ENCODE peak calls at places on chromosomes 12 and 14, in seven cellular contexts. One of them, this sample, is unnamed.

GRCh38 chr14:104595116-104595675 is 9.4 kb downstream of the TMEM179 start:
- DNase-seq in neural progenitor cell: no peak
- DNase-seq in prostate gland: no peak
- DNase-seq in bronchial epithelial cell: no peak
- DNase-seq in Calu3: no peak
- DNase-seq in epithelial cell of esophagus: no peak
- DNase-seq in OCI-LY7: no peak
- DNase-seq in this sample: no peak

GRCh38 chr14:78673845-78674244 is 503.7 kb downstream of the NRXN3 start:
- DNase-seq in neural progenitor cell: peak
- DNase-seq in prostate gland: no peak
- DNase-seq in bronchial epithelial cell: no peak
- DNase-seq in Calu3: no peak
- DNase-seq in epithelial cell of esophagus: no peak
- DNase-seq in OCI-LY7: no peak
- DNase-seq in this sample: no peak

GRCh38 chr14:75615200-75615599 is 36.8 kb downstream of the FLVCR2 start:
- DNase-seq in neural progenitor cell: no peak
- DNase-seq in prostate gland: no peak
- DNase-seq in bronchial epithelial cell: no peak
- DNase-seq in Calu3: no peak
- DNase-seq in epithelial cell of esophagus: no peak
- DNase-seq in OCI-LY7: peak
- DNase-seq in this sample: no peak

GRCh38 chr14:79179985-79180384 is 1009.8 kb downstream of the NRXN3 start:
- DNase-seq in neural progenitor cell: no peak
- DNase-seq in prostate gland: no peak
- DNase-seq in bronchial epithelial cell: no peak
- DNase-seq in Calu3: no peak
- DNase-seq in epithelial cell of esophagus: no peak
- DNase-seq in OCI-LY7: no peak
- DNase-seq in this sample: no peak

GRCh38 chr14:100669011-100669412 is 57.7 kb upstream of the DLK1 start:
- DNase-seq in neural progenitor cell: no peak
- DNase-seq in prostate gland: no peak
- DNase-seq in bronchial epithelial cell: no peak
- DNase-seq in Calu3: no peak
- DNase-seq in epithelial cell of esophagus: no peak
- DNase-seq in OCI-LY7: no peak
- DNase-seq in this sample: no peak

GRCh38 chr12:65967696-65968095 is 143.4 kb downstream of the HMGA2 start:
- DNase-seq in neural progenitor cell: no peak
- DNase-seq in prostate gland: no peak
- DNase-seq in bronchial epithelial cell: no peak
- DNase-seq in Calu3: no peak
- DNase-seq in epithelial cell of esophagus: no peak
- DNase-seq in OCI-LY7: no peak
- DNase-seq in this sample: no peak

GRCh38 chr12:53489242-53489915 is 9.9 kb downstream of the MAP3K12 start:
- DNase-seq in neural progenitor cell: no peak
- DNase-seq in prostate gland: no peak
- DNase-seq in bronchial epithelial cell: no peak
- DNase-seq in Calu3: no peak
- DNase-seq in epithelial cell of esophagus: no peak
- DNase-seq in OCI-LY7: no peak
- DNase-seq in this sample: no peak

GRCh38 chr12:5548152-5548933 is 116.4 kb downstream of the NTF3 start:
- DNase-seq in neural progenitor cell: no peak
- DNase-seq in prostate gland: no peak
- DNase-seq in bronchial epithelial cell: no peak
- DNase-seq in Calu3: no peak
- DNase-seq in epithelial cell of esophagus: no peak
- DNase-seq in OCI-LY7: no peak
- DNase-seq in this sample: no peak

GRCh38 chr12:93203361-93203760 is 174.4 kb upstream of the NUDT4 start:
- DNase-seq in neural progenitor cell: no peak
- DNase-seq in prostate gland: no peak
- DNase-seq in bronchial epithelial cell: no peak
- DNase-seq in Calu3: no peak
- DNase-seq in epithelial cell of esophagus: no peak
- DNase-seq in OCI-LY7: no peak
- DNase-seq in this sample: no peak

GRCh38 chr12:124898200-124898950 is 16.1 kb downstream of the UBC start:
- DNase-seq in neural progenitor cell: peak
- DNase-seq in prostate gland: peak
- DNase-seq in bronchial epithelial cell: peak
- DNase-seq in Calu3: peak
- DNase-seq in epithelial cell of esophagus: peak
- DNase-seq in OCI-LY7: peak
- DNase-seq in this sample: no peak

GRCh38 chr12:112973016-112973711 is 5.2 kb upstream of the OAS2 start:
- DNase-seq in neural progenitor cell: no peak
- DNase-seq in prostate gland: no peak
- DNase-seq in bronchial epithelial cell: no peak
- DNase-seq in Calu3: no peak
- DNase-seq in epithelial cell of esophagus: no peak
- DNase-seq in OCI-LY7: no peak
- DNase-seq in this sample: no peak

GRCh38 chr14:95516554-95517209 is at the start of gene SYNE3:
- DNase-seq in neural progenitor cell: peak
- DNase-seq in prostate gland: no peak
- DNase-seq in bronchial epithelial cell: no peak
- DNase-seq in Calu3: peak
- DNase-seq in epithelial cell of esophagus: peak
- DNase-seq in OCI-LY7: no peak
- DNase-seq in this sample: no peak

GRCh38 chr12:11863478-11863906 is 207.2 kb upstream of the BCL2L14 start:
- DNase-seq in neural progenitor cell: no peak
- DNase-seq in prostate gland: no peak
- DNase-seq in bronchial epithelial cell: no peak
- DNase-seq in Calu3: no peak
- DNase-seq in epithelial cell of esophagus: no peak
- DNase-seq in OCI-LY7: no peak
- DNase-seq in this sample: no peak

GRCh38 chr12:15846887-15847286 is 35.3 kb upstream of the STRAP start:
- DNase-seq in neural progenitor cell: no peak
- DNase-seq in prostate gland: no peak
- DNase-seq in bronchial epithelial cell: no peak
- DNase-seq in Calu3: no peak
- DNase-seq in epithelial cell of esophagus: no peak
- DNase-seq in OCI-LY7: no peak
- DNase-seq in this sample: no peak

GRCh38 chr14:31543969-31544799 is 17.0 kb upstream of the NUBPL start:
- DNase-seq in neural progenitor cell: peak
- DNase-seq in prostate gland: no peak
- DNase-seq in bronchial epithelial cell: no peak
- DNase-seq in Calu3: no peak
- DNase-seq in epithelial cell of esophagus: no peak
- DNase-seq in OCI-LY7: peak
- DNase-seq in this sample: no peak

GRCh38 chr12:56873382-56873781 is 60.8 kb downstream of the SDR9C7 start:
- DNase-seq in neural progenitor cell: no peak
- DNase-seq in prostate gland: peak
- DNase-seq in bronchial epithelial cell: no peak
- DNase-seq in Calu3: no peak
- DNase-seq in epithelial cell of esophagus: no peak
- DNase-seq in OCI-LY7: no peak
- DNase-seq in this sample: no peak

GRCh38 chr14:94395900-94396574 is 7.6 kb upstream of the SERPINA1 start:
- DNase-seq in neural progenitor cell: no peak
- DNase-seq in prostate gland: peak
- DNase-seq in bronchial epithelial cell: no peak
- DNase-seq in Calu3: peak
- DNase-seq in epithelial cell of esophagus: no peak
- DNase-seq in OCI-LY7: no peak
- DNase-seq in this sample: no peak

GRCh38 chr12:50458606-50459005 is 46.2 kb upstream of the DIP2B start:
- DNase-seq in neural progenitor cell: no peak
- DNase-seq in prostate gland: no peak
- DNase-seq in bronchial epithelial cell: peak
- DNase-seq in Calu3: no peak
- DNase-seq in epithelial cell of esophagus: peak
- DNase-seq in OCI-LY7: no peak
- DNase-seq in this sample: no peak

GRCh38 chr12:79617696-79618095 is 73.1 kb downstream of the PAWR start:
- DNase-seq in neural progenitor cell: no peak
- DNase-seq in prostate gland: no peak
- DNase-seq in bronchial epithelial cell: no peak
- DNase-seq in Calu3: no peak
- DNase-seq in epithelial cell of esophagus: no peak
- DNase-seq in OCI-LY7: no peak
- DNase-seq in this sample: no peak

GRCh38 chr12:52391618-52392002 is 6.2 kb upstream of the KRT84 start:
- DNase-seq in neural progenitor cell: no peak
- DNase-seq in prostate gland: no peak
- DNase-seq in bronchial epithelial cell: peak
- DNase-seq in Calu3: no peak
- DNase-seq in epithelial cell of esophagus: peak
- DNase-seq in OCI-LY7: no peak
- DNase-seq in this sample: no peak

GRCh38 chr14:77520626-77521025 is 22.0 kb upstream of the ISM2 start:
- DNase-seq in neural progenitor cell: no peak
- DNase-seq in prostate gland: no peak
- DNase-seq in bronchial epithelial cell: no peak
- DNase-seq in Calu3: no peak
- DNase-seq in epithelial cell of esophagus: no peak
- DNase-seq in OCI-LY7: no peak
- DNase-seq in this sample: no peak
- TF ChIP-seq CTCF in neural progenitor cell: no peak
- TF ChIP-seq CTCF in prostate gland: no peak
- TF ChIP-seq CTCF in bronchial epithelial cell: no peak
- TF ChIP-seq CTCF in Calu3: no peak
- TF ChIP-seq CTCF in epithelial cell of esophagus: no peak
- TF ChIP-seq CTCF in OCI-LY7: no peak
- TF ChIP-seq CTCF in this sample: no peak

GRCh38 chr12:132461526-132461925 is 28.4 kb upstream of the FBRSL1 start:
- DNase-seq in neural progenitor cell: no peak
- DNase-seq in prostate gland: no peak
- DNase-seq in bronchial epithelial cell: no peak
- DNase-seq in Calu3: no peak
- DNase-seq in epithelial cell of esophagus: no peak
- DNase-seq in OCI-LY7: no peak
- DNase-seq in this sample: no peak

GRCh38 chr12:132458441-132459225 is 31.3 kb upstream of the FBRSL1 start:
- DNase-seq in neural progenitor cell: no peak
- DNase-seq in prostate gland: no peak
- DNase-seq in bronchial epithelial cell: no peak
- DNase-seq in Calu3: no peak
- DNase-seq in epithelial cell of esophagus: no peak
- DNase-seq in OCI-LY7: no peak
- DNase-seq in this sample: no peak

GRCh38 chr12:132459270-132459669 is 30.7 kb upstream of the FBRSL1 start:
- DNase-seq in neural progenitor cell: no peak
- DNase-seq in prostate gland: no peak
- DNase-seq in bronchial epithelial cell: no peak
- DNase-seq in Calu3: no peak
- DNase-seq in epithelial cell of esophagus: no peak
- DNase-seq in OCI-LY7: no peak
- DNase-seq in this sample: no peak

GRCh38 chr12:132462778-132463177 is 27.2 kb upstream of the FBRSL1 start:
- DNase-seq in neural progenitor cell: no peak
- DNase-seq in prostate gland: no peak
- DNase-seq in bronchial epithelial cell: no peak
- DNase-seq in Calu3: no peak
- DNase-seq in epithelial cell of esophagus: no peak
- DNase-seq in OCI-LY7: no peak
- DNase-seq in this sample: no peak

GRCh38 chr12:132460571-132460970 is 29.4 kb upstream of the FBRSL1 start:
- DNase-seq in neural progenitor cell: no peak
- DNase-seq in prostate gland: no peak
- DNase-seq in bronchial epithelial cell: no peak
- DNase-seq in Calu3: no peak
- DNase-seq in epithelial cell of esophagus: no peak
- DNase-seq in OCI-LY7: no peak
- DNase-seq in this sample: no peak
- TF ChIP-seq CTCF in neural progenitor cell: peak
- TF ChIP-seq CTCF in prostate gland: no peak
- TF ChIP-seq CTCF in bronchial epithelial cell: peak
- TF ChIP-seq CTCF in Calu3: peak
- TF ChIP-seq CTCF in epithelial cell of esophagus: no peak
- TF ChIP-seq CTCF in OCI-LY7: peak
- TF ChIP-seq CTCF in this sample: no peak

GRCh38 chr14:54719406-54719805 is 152.5 kb downstream of the SAMD4A start:
- DNase-seq in neural progenitor cell: no peak
- DNase-seq in prostate gland: no peak
- DNase-seq in bronchial epithelial cell: no peak
- DNase-seq in Calu3: no peak
- DNase-seq in epithelial cell of esophagus: no peak
- DNase-seq in OCI-LY7: no peak
- DNase-seq in this sample: no peak

GRCh38 chr14:54724772-54725325 is 157.9 kb downstream of the SAMD4A start:
- DNase-seq in neural progenitor cell: no peak
- DNase-seq in prostate gland: no peak
- DNase-seq in bronchial epithelial cell: no peak
- DNase-seq in Calu3: no peak
- DNase-seq in epithelial cell of esophagus: no peak
- DNase-seq in OCI-LY7: no peak
- DNase-seq in this sample: no peak

GRCh38 chr14:54724123-54724522 is 157.2 kb downstream of the SAMD4A start:
- DNase-seq in neural progenitor cell: no peak
- DNase-seq in prostate gland: no peak
- DNase-seq in bronchial epithelial cell: no peak
- DNase-seq in Calu3: no peak
- DNase-seq in epithelial cell of esophagus: no peak
- DNase-seq in OCI-LY7: no peak
- DNase-seq in this sample: no peak

GRCh38 chr14:54725998-54726397 is 159.1 kb downstream of the SAMD4A start:
- DNase-seq in neural progenitor cell: no peak
- DNase-seq in prostate gland: no peak
- DNase-seq in bronchial epithelial cell: no peak
- DNase-seq in Calu3: no peak
- DNase-seq in epithelial cell of esophagus: no peak
- DNase-seq in OCI-LY7: no peak
- DNase-seq in this sample: no peak

GRCh38 chr14:54722791-54723432 is 156.0 kb downstream of the SAMD4A start:
- DNase-seq in neural progenitor cell: peak
- DNase-seq in prostate gland: no peak
- DNase-seq in bronchial epithelial cell: peak
- DNase-seq in Calu3: peak
- DNase-seq in epithelial cell of esophagus: peak
- DNase-seq in OCI-LY7: peak
- DNase-seq in this sample: no peak
- TF ChIP-seq CTCF in neural progenitor cell: peak
- TF ChIP-seq CTCF in prostate gland: no peak
- TF ChIP-seq CTCF in bronchial epithelial cell: peak
- TF ChIP-seq CTCF in Calu3: no peak
- TF ChIP-seq CTCF in epithelial cell of esophagus: peak
- TF ChIP-seq CTCF in OCI-LY7: peak
- TF ChIP-seq CTCF in this sample: no peak

GRCh38 chr14:88914956-88915355 is 90.5 kb downstream of the TTC8 start:
- DNase-seq in neural progenitor cell: no peak
- DNase-seq in prostate gland: no peak
- DNase-seq in bronchial epithelial cell: no peak
- DNase-seq in Calu3: no peak
- DNase-seq in epithelial cell of esophagus: no peak
- DNase-seq in OCI-LY7: no peak
- DNase-seq in this sample: no peak

DNA sequence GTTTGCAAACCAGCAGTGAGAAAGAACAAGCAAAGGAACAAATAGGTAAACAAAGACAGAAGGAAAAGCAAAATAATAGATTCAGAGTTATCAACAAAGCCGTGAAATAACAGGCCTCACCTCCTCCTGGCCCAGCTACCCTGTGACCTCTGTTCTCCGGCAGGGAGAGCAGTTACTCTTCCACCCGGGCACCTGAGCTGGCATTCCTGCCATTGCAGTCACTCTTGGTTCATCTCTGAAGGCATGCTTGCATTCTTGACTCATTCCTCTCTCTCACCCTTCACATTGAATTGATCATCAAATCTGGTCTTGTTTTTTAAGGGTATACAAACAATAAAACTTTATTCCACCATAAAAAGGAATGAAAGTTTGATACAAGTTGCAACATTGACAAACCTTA is 95.1 kb downstream of the TTC8 start:
- DNase-seq in neural progenitor cell: no peak
- DNase-seq in prostate gland: no peak
- DNase-seq in bronchial epithelial cell: peak
- DNase-seq in Calu3: peak
- DNase-seq in epithelial cell of esophagus: peak
- DNase-seq in OCI-LY7: no peak
- DNase-seq in this sample: no peak
- TF ChIP-seq CTCF in neural progenitor cell: no peak
- TF ChIP-seq CTCF in prostate gland: no peak
- TF ChIP-seq CTCF in bronchial epithelial cell: no peak
- TF ChIP-seq CTCF in Calu3: no peak
- TF ChIP-seq CTCF in epithelial cell of esophagus: no peak
- TF ChIP-seq CTCF in OCI-LY7: no peak
- TF ChIP-seq CTCF in this sample: no peak

This sample was measured in natural killer cell.